ENCODE peak calls at places on chromosomes 2 and 18, in seven cellular contexts. D, L, W, F, E, H and I are unnamed samples.

GRCh38 chr18:76416935-76417334 is 78.1 kb downstream of the ZNF516 start:
- DNase-seq in H (no peak), E (peak; percentile 59), L (no peak), D (no peak), W (no peak), F (no peak), I (no peak)

GRCh38 chr2:197181491-197181890 is 129.1 kb downstream of the ANKRD44 start:
- DNase-seq in W (no peak), D (no peak), L (no peak), E (peak; percentile 69), H (no peak), F (no peak), I (no peak)

GRCh38 chr2:155748126-155748525 is 584.4 kb downstream of the NR4A2 start:
- DNase-seq in W (no peak), F (no peak), L (no peak), D (no peak), H (no peak), E (no peak), I (no peak)

GRCh38 chr18:22846088-22846683 is 86.9 kb upstream of the RBBP8 start:
- DNase-seq in H (no peak), F (no peak), E (peak; percentile 55), L (peak; percentile 54), D (peak; percentile 54), W (no peak), I (no peak)

GRCh38 chr2:85707304-85707703 is 13.1 kb downstream of the GNLY start:
- DNase-seq in L (peak; percentile 95), D (peak; percentile 93), E (peak; percentile 96), H (peak; percentile 72), W (no peak), F (peak; percentile 82), I (peak; percentile 71)

GRCh38 chr2:64819774-64820688 is 166.3 kb upstream of the SERTAD2 start:
- DNase-seq in F (no peak), H (no peak), W (no peak), L (no peak), D (no peak), E (no peak), I (no peak)

GRCh38 chr2:3870222-3870621 is 166.8 kb downstream of the DCDC2C start:
- DNase-seq in L (peak; percentile 14), W (no peak), D (no peak), H (no peak), F (no peak), E (no peak), I (no peak)

GRCh38 chr2:184006998-184007397 is 591.3 kb upstream of the ZNF804A start:
- DNase-seq in E (no peak), W (no peak), L (no peak), D (no peak), F (no peak), H (no peak), I (no peak)

GRCh38 chr18:32295604-32296003 is 105.8 kb downstream of the MEP1B start:
- DNase-seq in E (no peak), W (no peak), D (no peak), F (no peak), H (no peak), L (no peak), I (no peak)

GRCh38 chr2:198322275-198322674 is 517.9 kb downstream of the PLCL1 start:
- DNase-seq in D (no peak), H (no peak), E (no peak), L (no peak), W (no peak), F (peak; percentile 77), I (no peak)

GRCh38 chr2:170362313-170362795 is 184.4 kb downstream of the MYO3B start:
- DNase-seq in L (no peak), W (no peak), F (no peak), H (no peak), D (no peak), E (no peak), I (no peak)

GRCh38 chr2:170360546-170361358 is 182.8 kb downstream of the MYO3B start:
- DNase-seq in W (no peak), E (no peak), L (no peak), H (no peak), F (no peak), D (no peak), I (no peak)

GRCh38 chr2:170359466-170359865 is 181.5 kb downstream of the MYO3B start:
- DNase-seq in E (no peak), F (no peak), H (no peak), D (no peak), L (no peak), W (no peak), I (no peak)

GRCh38 chr2:170362895-170363582 is 185.1 kb downstream of the MYO3B start:
- DNase-seq in L (peak; percentile 34), E (peak; percentile 59), H (no peak), W (no peak), F (no peak), D (no peak), I (no peak)

DNA sequence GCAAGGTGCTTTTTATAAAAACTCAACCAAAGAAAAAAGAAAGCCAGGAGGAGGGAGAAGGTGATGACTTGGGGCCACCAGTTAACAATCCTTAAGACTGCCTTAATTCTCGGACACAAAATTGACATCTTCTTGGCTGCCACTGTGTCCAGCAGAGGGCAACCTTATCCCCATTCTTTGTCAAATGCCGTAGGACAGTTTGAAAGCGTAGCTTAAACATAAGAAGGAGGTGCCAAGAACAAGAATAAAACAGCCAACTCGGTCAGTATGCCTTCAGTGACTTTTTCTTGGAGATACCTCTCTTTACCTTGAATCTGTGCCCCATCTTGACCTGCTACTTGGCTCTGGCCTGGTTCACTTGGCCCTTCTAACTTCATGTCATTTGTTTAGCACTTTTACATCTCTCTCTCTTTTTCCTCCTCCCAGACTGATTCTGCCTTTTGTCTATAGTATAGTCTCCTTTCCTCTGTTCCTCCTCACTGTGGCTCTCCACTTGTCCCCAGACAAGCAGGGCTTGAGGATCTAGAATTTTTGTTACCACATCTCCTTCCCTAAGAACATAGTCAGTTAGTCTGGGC is 183.5 kb downstream of the MYO3B start:
- DNase-seq in H (peak; percentile 14), F (peak; percentile 90), W (peak; percentile 27), E (peak; percentile 72), L (peak; percentile 77), D (peak; percentile 68), I (peak; percentile 66)
- TF ChIP-seq CTCF in H (peak; percentile 61), F (peak; percentile 88), W (peak; percentile 79), E (peak; percentile 73), L (peak; percentile 76), D (peak; percentile 77), I (peak; percentile 79)

GRCh38 chr2:156982615-156983014 is 274.9 kb upstream of the GALNT5 start:
- DNase-seq in D (no peak), E (no peak), W (no peak), L (no peak), F (no peak), H (no peak), I (no peak)

DNA sequence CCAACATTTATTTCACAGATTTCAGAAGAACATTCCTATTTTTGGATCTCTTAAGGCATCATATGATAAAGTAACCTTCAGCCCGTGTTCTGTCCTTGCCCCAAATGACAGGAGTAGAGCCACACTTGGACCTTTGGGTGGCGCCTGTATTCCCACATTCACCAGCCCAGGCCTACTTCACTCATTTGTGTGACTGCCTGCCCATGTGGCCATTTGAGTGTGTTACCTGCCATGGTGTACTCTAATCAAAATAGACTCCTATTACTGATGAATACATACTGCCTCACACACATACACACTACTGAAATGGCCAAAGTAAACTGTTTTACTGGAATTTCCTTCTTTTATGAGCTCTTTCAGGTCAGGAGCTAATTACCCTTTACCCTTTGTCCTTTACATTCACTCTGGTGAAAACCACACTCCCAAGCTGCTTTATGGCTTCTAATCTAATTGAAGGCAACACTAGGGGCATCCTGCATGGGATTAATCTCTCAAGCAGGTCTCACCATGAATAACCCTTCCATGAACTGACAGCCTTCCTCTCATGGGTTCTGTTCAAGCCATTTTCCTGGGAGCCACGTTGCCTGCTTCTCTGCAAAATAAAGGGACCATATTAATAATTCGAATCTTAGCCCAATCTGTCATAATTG is 271.0 kb upstream of the GALNT5 start:
- DNase-seq in D (no peak), F (peak; percentile 67), H (no peak), E (no peak), W (no peak), L (no peak), I (no peak)
- TF ChIP-seq CTCF in D (no peak), F (peak; percentile 53), H (no peak), E (no peak), W (no peak), L (no peak), I (no peak)

GRCh38 chr18:46215902-46216723 is 111.9 kb downstream of the HAUS1 start:
- DNase-seq in E (no peak), L (no peak), F (no peak), H (peak; percentile 44), D (peak; percentile 20), W (no peak), I (no peak)

GRCh38 chr18:46211816-46212215 is 107.6 kb downstream of the HAUS1 start:
- DNase-seq in D (no peak), F (no peak), H (no peak), E (peak; percentile 52), L (no peak), W (no peak), I (no peak)

GRCh38 chr18:46212398-46212797 is 108.2 kb downstream of the HAUS1 start:
- DNase-seq in H (no peak), E (no peak), W (no peak), F (no peak), D (no peak), L (no peak), I (no peak)

GRCh38 chr18:46214435-46214834 is 110.2 kb downstream of the HAUS1 start:
- DNase-seq in D (no peak), H (no peak), L (no peak), E (no peak), F (no peak), W (no peak), I (no peak)

GRCh38 chr18:46213295-46213694 is 109.1 kb downstream of the HAUS1 start:
- DNase-seq in D (peak; percentile 31), W (no peak), E (peak; percentile 40), H (no peak), F (no peak), L (peak; percentile 30), I (no peak)
- TF ChIP-seq CTCF in D (peak; percentile 36), W (peak; percentile 54), E (peak; percentile 45), H (peak; percentile 64), F (peak; percentile 73), L (peak; percentile 52), I (peak; percentile 61)

GRCh38 chr2:217890445-217890844 is 112.3 kb downstream of the TNS1 start:
- DNase-seq in D (peak; percentile 28), H (peak; percentile 58), E (peak; percentile 93), L (peak; percentile 73), W (no peak), F (no peak), I (no peak)
- TF ChIP-seq CTCF in D (peak; percentile 25), H (peak; percentile 34), E (peak; percentile 45), L (peak; percentile 24), W (peak; percentile 40), F (no peak), I (peak; percentile 18)

DNA sequence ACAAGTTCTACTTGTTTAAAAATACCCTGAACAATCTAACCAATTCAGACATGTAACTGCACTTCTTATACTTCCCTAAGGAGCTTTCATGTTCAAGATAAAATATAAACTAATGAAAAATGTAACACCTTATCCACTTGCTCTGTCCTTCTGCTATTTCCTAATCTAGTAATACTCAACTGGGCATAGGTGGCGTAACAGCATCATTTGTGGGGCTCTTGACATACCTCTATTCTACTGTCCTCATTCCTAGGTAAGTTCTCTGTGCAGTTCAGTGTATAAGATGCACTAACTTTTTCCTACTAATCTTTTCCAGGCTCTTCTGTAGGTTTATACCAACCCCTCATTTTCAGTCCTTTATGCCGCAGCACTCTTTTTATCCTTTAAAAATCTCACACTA is 36.7 kb downstream of the PRKD3 start:
- DNase-seq in L (peak; percentile 47), D (peak; percentile 47), H (no peak), W (no peak), E (no peak), F (no peak), I (no peak)
- TF ChIP-seq CTCF in L (peak; percentile 24), D (peak; percentile 38), H (no peak), W (no peak), E (no peak), F (peak; percentile 59), I (no peak)